ENCODE peak calls at places on chromosomes 16 and 17, in six cellular contexts. U, T, N, K, Z and C are unnamed samples.

GRCh38 chr16:57937861-57938260 is 33.1 kb downstream of the CNGB1 start:
- DNase-seq in K (no peak), T (no peak), N (no peak), Z (no peak), U (no peak), C (no peak)

GRCh38 chr16:73163238-73163795 is 115.4 kb upstream of the ZFHX3 start:
- DNase-seq in K (no peak), T (no peak), Z (no peak), U (no peak), N (no peak), C (no peak)

GRCh38 chr17:8393470-8394231 is 4.0 kb downstream of the RNF222 start:
- DNase-seq in U (no peak), T (peak), K (peak), N (no peak), Z (no peak), C (no peak)

GRCh38 chr17:74276561-74277009 is 2.6 kb downstream of the DNAI2 start:
- DNase-seq in T (no peak), K (peak), U (no peak), Z (no peak), N (no peak), C (no peak)

GRCh38 chr17:42363767-42364585 is 24.3 kb downstream of the STAT3 start:
- DNase-seq in U (no peak), T (no peak), K (no peak), N (no peak), Z (no peak), C (no peak)

GRCh38 chr17:15463363-15463762 is 4.1 kb downstream of the CDRT4 start:
- DNase-seq in N (peak), K (no peak), T (no peak), Z (no peak), U (peak), C (no peak)

GRCh38 chr17:20920813-20921199 is 122.0 kb downstream of the USP22 start:
- DNase-seq in U (no peak), Z (no peak), N (no peak), K (no peak), T (no peak), C (no peak)

GRCh38 chr16:57693539-57693938 is 1.1 kb upstream of the DRC7 start:
- DNase-seq in Z (no peak), T (no peak), K (no peak), U (no peak), N (no peak), C (no peak)

GRCh38 chr17:63382826-63383225 is 63.3 kb downstream of the CYB561 start:
- DNase-seq in Z (no peak), K (no peak), U (no peak), N (no peak), T (no peak), C (no peak)

GRCh38 chr16:57372372-57373116 is at the start of gene CX3CL1:
- DNase-seq in K (no peak), N (no peak), Z (peak), U (no peak), T (peak), C (no peak)

GRCh38 chr16:27737513-27737912 is 187.6 kb downstream of the KATNIP start:
- DNase-seq in N (no peak), K (no peak), Z (no peak), T (no peak), U (no peak), C (no peak)

GRCh38 chr17:29138991-29139682 is 41.1 kb downstream of the MYO18A start:
- DNase-seq in N (no peak), T (peak), U (no peak), Z (no peak), K (peak), C (no peak)

GRCh38 chr16:17504050-17504449 is 33.3 kb upstream of the XYLT1 start:
- DNase-seq in N (no peak), U (no peak), Z (no peak), T (no peak), K (no peak), C (no peak)

GRCh38 chr16:75494184-75494583 is 1.1 kb downstream of the CHST6 start:
- DNase-seq in Z (no peak), K (no peak), U (no peak), N (no peak), T (no peak), C (no peak)

GRCh38 chr17:36673637-36674277 is 72.4 kb downstream of the MRM1 start:
- DNase-seq in Z (no peak), K (no peak), T (no peak), U (no peak), N (no peak), C (no peak)

GRCh38 chr16:74698220-74698619 is 2.4 kb downstream of the MLKL start:
- DNase-seq in Z (no peak), K (peak), N (no peak), T (no peak), U (no peak), C (peak)

DNA sequence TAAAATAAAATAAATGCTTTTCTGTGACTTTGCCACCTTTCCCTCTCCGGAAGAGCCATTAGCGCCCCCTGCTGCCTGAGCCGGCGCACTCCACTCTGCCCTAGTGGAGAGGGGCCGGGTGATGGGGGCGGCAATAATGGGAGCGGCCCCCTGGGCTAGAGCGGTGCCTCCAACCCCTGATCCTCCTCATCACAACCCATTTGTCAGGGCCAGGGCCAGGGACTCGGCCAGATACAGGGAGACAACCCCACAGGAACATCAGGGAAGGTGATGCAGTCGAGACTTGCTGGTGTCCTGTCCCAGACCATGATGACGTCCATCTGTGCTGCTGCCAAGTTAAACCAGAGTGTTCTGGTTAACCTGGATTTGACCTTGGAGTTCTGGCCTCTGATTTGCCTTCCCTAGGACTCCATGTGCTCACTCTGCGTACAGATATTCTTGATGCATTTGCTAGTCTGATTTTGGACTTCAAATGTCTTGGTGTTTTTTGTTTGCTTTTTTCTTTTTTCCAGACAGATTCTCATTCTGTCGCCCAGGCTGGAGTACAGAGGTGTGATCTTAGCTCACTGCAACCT is 46.1 kb upstream of the BPTF start:
- DNase-seq in K (peak), U (no peak), N (no peak), T (peak), Z (no peak), C (peak)
- TF ChIP-seq CTCF in K (peak), U (peak), N (peak), T (no peak), Z (peak), C (peak)

GRCh38 chr16:7185179-7185578 is 147.5 kb upstream of the RBFOX1 start:
- DNase-seq in K (no peak), N (no peak), T (no peak), U (no peak), Z (no peak), C (no peak)
- TF ChIP-seq CTCF in K (no peak), N (no peak), T (no peak), U (no peak), Z (no peak), C (no peak)

DNA sequence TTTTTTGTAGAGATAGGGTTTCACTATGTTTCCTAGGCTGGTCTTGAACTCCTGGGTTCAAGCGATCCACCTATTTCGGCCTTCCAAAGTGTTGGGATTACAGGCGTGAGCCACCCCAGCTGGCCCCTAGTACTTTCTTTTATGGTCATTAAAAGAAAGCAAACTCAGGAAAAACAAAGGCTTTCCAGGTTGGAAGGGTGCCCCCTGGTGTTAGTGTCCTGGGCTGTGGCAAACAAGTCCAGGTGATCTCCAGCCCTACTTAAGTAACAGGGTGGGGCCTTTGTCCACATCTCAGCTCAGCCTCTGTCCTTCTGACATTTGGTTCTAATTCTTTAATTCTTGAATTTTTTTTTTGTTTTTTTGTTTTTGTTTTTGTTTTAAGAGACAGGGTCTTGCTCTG is 6.9 kb downstream of the IGFBP4 start:
- DNase-seq in U (no peak), K (peak), Z (no peak), T (peak), N (no peak), C (peak)
- TF ChIP-seq CTCF in U (peak), K (peak), Z (peak), T (peak), N (peak), C (peak)

GRCh38 chr16:15882563-15882962 is 5.8 kb downstream of the CEP20 start:
- DNase-seq in U (no peak), N (no peak), T (no peak), K (no peak), Z (no peak), C (no peak)
- TF ChIP-seq CTCF in U (no peak), N (no peak), T (no peak), K (no peak), Z (no peak), C (no peak)

DNA sequence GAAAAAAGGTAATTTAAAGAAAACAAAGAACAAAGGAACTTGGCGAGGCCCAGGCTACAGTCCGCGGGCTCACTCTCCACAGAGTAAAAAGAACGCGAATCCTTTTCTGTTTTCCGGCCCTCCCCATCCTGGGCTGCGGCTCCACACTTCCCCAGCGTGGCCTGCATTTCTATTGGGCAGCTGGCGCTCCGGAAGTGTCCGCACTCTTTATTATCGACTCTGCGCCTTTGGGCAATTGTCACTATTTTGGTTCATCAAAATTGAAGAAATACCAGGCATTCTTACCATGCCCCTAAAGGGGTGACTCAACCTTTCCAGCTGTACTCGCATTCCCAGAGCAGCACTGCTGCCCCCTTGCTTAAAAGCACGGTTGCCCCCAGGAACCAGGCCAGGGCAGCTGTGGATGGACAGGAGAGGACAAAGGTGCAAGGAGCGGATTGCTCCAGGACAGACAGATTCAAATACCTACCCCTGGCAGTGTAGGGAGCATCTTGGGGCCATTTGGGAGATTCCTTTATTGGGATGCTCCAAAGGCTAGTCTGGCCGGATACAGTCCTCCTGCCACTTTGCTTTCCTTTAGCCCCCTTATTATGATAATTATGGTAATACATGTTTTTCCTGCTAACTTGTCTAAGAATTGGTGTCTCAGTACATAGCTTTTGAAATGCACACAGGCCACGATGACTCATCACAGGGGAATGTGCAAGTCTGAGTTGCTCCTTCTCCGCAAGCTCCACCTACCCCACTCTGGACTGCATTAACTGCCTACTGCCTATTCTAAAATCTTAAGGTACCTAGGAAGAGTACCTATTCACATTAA is 985 bp upstream of the SLFN12 start:
- DNase-seq in U (peak), N (peak), K (peak), T (peak), Z (peak), C (peak)
- TF ChIP-seq CTCF in U (peak), N (peak), K (no peak), T (no peak), Z (no peak), C (no peak)

GRCh38 chr16:6297666-6298435 is 1034.8 kb upstream of the RBFOX1 start:
- DNase-seq in N (no peak), K (no peak), Z (no peak), T (no peak), U (no peak), C (no peak)
- TF ChIP-seq CTCF in N (no peak), K (no peak), Z (no peak), T (no peak), U (no peak), C (no peak)

GRCh38 chr16:88539652-88540345 is 30.4 kb upstream of the ZC3H18 start:
- DNase-seq in Z (no peak), K (no peak), T (no peak), U (no peak), N (no peak), C (no peak)
- TF ChIP-seq CTCF in Z (no peak), K (no peak), T (no peak), U (no peak), N (no peak), C (no peak)